ENCODE peak calls at places on chromosomes 5 and 9, in ten cellular contexts. U, E, X, N, Z, Y, Q, H, S and M are unnamed samples.

GRCh38 chr9:136133959-136134484 is 15.3 kb upstream of the TMEM250 start:
- DNase-seq in U (no peak), E (no peak), X (no peak), N (no peak), Z (no peak), Y (peak; percentile 72), Q (no peak), H (no peak), S (peak; percentile 48), M (no peak)

GRCh38 chr9:131639771-131640437 is 94.6 kb downstream of the PRRT1B start:
- DNase-seq in U (no peak), E (no peak), X (no peak), N (no peak), Z (peak; percentile 27), Y (no peak), Q (no peak), H (no peak), S (no peak), M (no peak)

GRCh38 chr5:153508700-153509099 is 18.2 kb downstream of the GRIA1 start:
- DNase-seq in U (no peak), E (no peak), X (no peak), N (no peak), Z (no peak), Y (no peak), Q (no peak), H (no peak), S (no peak), M (no peak)

GRCh38 chr5:124370601-124371000 is 375.8 kb downstream of the ZNF608 start:
- DNase-seq in U (no peak), E (no peak), X (no peak), N (no peak), Z (no peak), Y (no peak), Q (no peak), H (no peak), S (no peak), M (no peak)

GRCh38 chr5:56986631-56986957 is 34.7 kb upstream of the MIER3 start:
- DNase-seq in U (no peak), E (no peak), X (no peak), N (no peak), Z (no peak), Y (no peak), Q (no peak), H (no peak), S (no peak), M (no peak)

GRCh38 chr5:125044491-125045282 is 298.2 kb upstream of the ZNF608 start:
- DNase-seq in U (no peak), E (no peak), X (no peak), N (peak; percentile 64), Z (no peak), Y (no peak), Q (peak; percentile 58), H (no peak), S (no peak), M (no peak)

GRCh38 chr9:98899399-98900056 is 44.2 kb upstream of the COL15A1 start:
- DNase-seq in U (no peak), E (no peak), X (no peak), N (peak; percentile 75), Z (no peak), Y (no peak), Q (peak; percentile 72), H (peak; percentile 91), S (no peak), M (no peak)

GRCh38 chr9:133858771-133859170 is 120.6 kb upstream of the SARDH start:
- DNase-seq in U (no peak), E (no peak), X (no peak), N (no peak), Z (no peak), Y (no peak), Q (no peak), H (no peak), S (no peak), M (no peak)

GRCh38 chr5:1500411-1501091 is 23.2 kb downstream of the LPCAT1 start:
- DNase-seq in U (peak; percentile 81), E (peak; percentile 82), X (peak; percentile 84), N (peak; percentile 30), Z (peak; percentile 88), Y (peak; percentile 58), Q (no peak), H (no peak), S (peak; percentile 89), M (peak; percentile 81)

GRCh38 chr9:113343732-113344231 is 3.7 kb upstream of the WDR31 start:
- DNase-seq in U (peak; percentile 69), E (peak; percentile 73), X (peak; percentile 92), N (peak; percentile 27), Z (peak; percentile 98), Y (peak; percentile 50), Q (peak; percentile 15), H (no peak), S (peak; percentile 68), M (peak; percentile 58)

GRCh38 chr5:143931389-143931984 is 119.5 kb downstream of the HMHB1 start:
- DNase-seq in U (peak; percentile 19), E (peak; percentile 61), X (no peak), N (no peak), Z (peak; percentile 72), Y (no peak), Q (no peak), H (no peak), S (no peak), M (no peak)

GRCh38 chr5:95857185-95857945 is 34.8 kb upstream of the GLRX start:
- DNase-seq in U (peak; percentile 81), E (peak; percentile 93), X (peak; percentile 96), N (peak; percentile 42), Z (peak; percentile 95), Y (peak; percentile 77), Q (no peak), H (peak; percentile 91), S (peak; percentile 84), M (peak; percentile 77)

GRCh38 chr5:95859327-95860060 is 37.0 kb upstream of the GLRX start:
- DNase-seq in U (no peak), E (no peak), X (no peak), N (peak; percentile 85), Z (no peak), Y (no peak), Q (no peak), H (no peak), S (no peak), M (no peak)

GRCh38 chr5:95858023-95858461 is 35.5 kb upstream of the GLRX start:
- DNase-seq in U (peak; percentile 24), E (no peak), X (peak; percentile 89), N (peak; percentile 98), Z (peak; percentile 88), Y (no peak), Q (peak; percentile 98), H (peak; percentile 93), S (no peak), M (no peak)

GRCh38 chr5:95858661-95859326 is 36.3 kb upstream of the GLRX start:
- DNase-seq in U (peak; percentile 84), E (peak; percentile 96), X (peak; percentile 98), N (peak; percentile 99), Z (peak; percentile 96), Y (peak; percentile 93), Q (peak; percentile 99), H (peak; percentile 100), S (peak; percentile 95), M (peak; percentile 92)

GRCh38 chr5:95856501-95856981 is 34.0 kb upstream of the GLRX start:
- DNase-seq in U (no peak), E (no peak), X (no peak), N (no peak), Z (no peak), Y (no peak), Q (no peak), H (no peak), S (no peak), M (no peak)
- H3K27ac ChIP-seq in U (peak overlapping the region; percentile 96), E (peak overlapping the region; percentile 87), X (peak overlapping the region; percentile 95), N (peak overlapping the region; percentile 97), Z (peak overlapping the region; percentile 78), Y (no peak overlapping the region), Q (no peak overlapping the region), H (peak overlapping the region; percentile 32), S (peak overlapping the region; percentile 90), M (peak overlapping the region; percentile 80)

GRCh38 chr5:140835622-140836510 is 1.8 kb downstream of the PCDHA7 start:
- DNase-seq in U (no peak), E (peak; percentile 31), X (no peak), N (no peak), Z (no peak), Y (peak; percentile 53), Q (no peak), H (no peak), S (peak; percentile 55), M (no peak)

GRCh38 chr5:140828402-140828737 is 610 bp downstream of the PCDHA6 start:
- DNase-seq in U (no peak), E (no peak), X (no peak), N (no peak), Z (no peak), Y (no peak), Q (no peak), H (no peak), S (no peak), M (no peak)

DNA sequence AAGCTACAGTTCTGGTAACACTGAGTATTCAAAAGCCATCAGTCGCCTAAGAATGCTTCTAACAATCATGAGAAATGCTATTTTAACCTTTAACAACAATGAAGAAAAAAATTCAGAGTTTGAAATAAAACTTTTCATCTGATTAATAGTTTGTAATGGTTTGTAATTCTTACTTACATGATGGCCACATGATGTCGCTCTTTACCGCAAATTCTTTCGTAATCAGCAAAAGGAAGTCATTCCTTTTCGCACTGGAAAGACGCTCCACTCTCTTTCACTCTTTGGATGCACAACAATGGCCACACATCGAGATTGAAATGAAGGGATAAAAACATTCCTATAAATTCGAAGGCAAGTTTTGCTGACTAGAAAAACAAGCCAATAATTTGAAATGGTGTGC is at the start of gene PCDHA7:
- DNase-seq in U (no peak), E (no peak), X (no peak), N (peak; percentile 14), Z (no peak), Y (no peak), Q (peak; percentile 5), H (peak; percentile 2), S (no peak), M (no peak)
- TF ChIP-seq CTCF in U (no peak), E (no peak), X (peak; percentile 30), N (no peak), Z (no peak), Y (no peak), Q (no peak), H (peak; percentile 15), S (no peak), M (no peak)

GRCh38 chr9:92044945-92045344 is 70.3 kb downstream of the SPTLC1 start:
- DNase-seq in U (no peak), E (no peak), X (no peak), N (no peak), Z (no peak), Y (no peak), Q (no peak), H (no peak), S (no peak), M (no peak)
- H3K36me3 ChIP-seq in U (peaks cover 84% of the 10 kb centered on the region), E (peaks cover 17% of the 10 kb centered on the region), X (peaks cover 68% of the 10 kb centered on the region), N (peaks cover 12% of the 10 kb centered on the region), Z (peaks cover 87% of the 10 kb centered on the region), Y (peaks cover 43% of the 10 kb centered on the region), Q (peaks cover 36% of the 10 kb centered on the region), H (peaks cover 33% of the 10 kb centered on the region), S (peaks cover 93% of the 10 kb centered on the region), M (peaks cover 83% of the 10 kb centered on the region)

DNA sequence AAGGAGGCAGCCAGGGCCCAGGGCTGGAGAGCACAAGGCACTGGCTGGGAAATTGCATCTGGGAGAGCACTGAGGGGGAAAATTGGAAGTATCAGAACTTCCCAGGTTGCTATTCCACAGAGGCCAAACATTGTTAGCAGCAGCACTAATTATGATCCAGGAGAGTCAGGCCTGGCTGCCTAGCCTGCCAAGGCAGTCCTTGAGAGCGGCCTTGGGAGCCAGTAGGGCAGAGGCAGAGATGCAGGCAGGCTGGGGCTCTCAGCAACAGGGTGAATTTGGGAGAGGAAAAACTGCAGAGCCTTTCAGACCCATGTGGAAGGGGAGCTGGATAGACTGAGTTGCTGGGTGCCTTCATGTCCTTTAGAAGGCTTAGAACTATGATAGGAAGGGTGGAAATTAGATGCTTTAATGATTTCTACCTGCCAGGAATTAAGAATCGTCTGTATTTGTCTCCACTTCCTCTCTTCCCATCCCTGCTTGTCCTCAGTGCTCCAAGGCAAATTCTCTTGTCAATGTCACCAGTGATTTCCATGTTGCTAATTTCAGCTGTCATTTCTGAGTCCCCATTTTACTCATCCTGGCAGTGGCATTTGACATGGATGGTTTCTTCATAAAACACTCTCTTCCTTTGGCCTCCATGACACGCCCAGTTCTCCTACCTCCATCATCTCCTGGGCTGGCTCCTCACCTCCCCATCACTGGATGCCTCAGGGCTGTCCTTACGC is 56.2 kb upstream of the HSPA9 start:
- DNase-seq in U (no peak), E (no peak), X (no peak), N (no peak), Z (peak; percentile 46), Y (no peak), Q (no peak), H (no peak), S (no peak), M (no peak)
- H3K27ac ChIP-seq in U (peak overlapping the region; percentile 41), E (no peak overlapping the region), X (peak overlapping the region; percentile 9), N (no peak overlapping the region), Z (no peak overlapping the region), Y (no peak overlapping the region), Q (no peak overlapping the region), H (no peak overlapping the region), S (no peak overlapping the region), M (no peak overlapping the region)